ENCODE peak calls at places on chromosomes 7 and 10, in six cellular contexts. E is astrocyte of the spinal cord, Z is GM23338, J is brain microvascular endothelial cell, T is cardiac fibroblast, U is vagina. K is an unnamed sample.

GRCh38 chr7:101112233-101112632 is 14.7 kb upstream of the SERPINE1 start:
- DNase-seq in U (no peak), E (peak; percentile 91), Z (no peak), J (peak; percentile 96), T (peak; percentile 99), K (no peak)

GRCh38 chr7:36651404-36651803 is 72.9 kb downstream of the AOAH start:
- DNase-seq in T (peak; percentile 76), Z (no peak), J (peak; percentile 31), U (no peak), E (peak; percentile 69), K (peak; percentile 56)

GRCh38 chr10:15780353-15781135 is 60.8 kb upstream of the ITGA8 start:
- DNase-seq in E (no peak), J (peak; percentile 9), U (no peak), Z (no peak), T (peak; percentile 48), K (peak; percentile 39)

GRCh38 chr10:104925232-104925851 is 284.3 kb downstream of the SORCS3 start:
- DNase-seq in U (no peak), Z (peak; percentile 80), J (no peak), T (peak; percentile 8), E (peak; percentile 26), K (peak; percentile 49)

GRCh38 chr10:110414563-110415309 is 83.0 kb upstream of the DUSP5 start:
- DNase-seq in U (no peak), J (peak; percentile 40), Z (no peak), T (peak; percentile 47), E (no peak), K (peak; percentile 90)

GRCh38 chr10:43846187-43846680 is 197.6 kb upstream of the ZNF32 start:
- DNase-seq in Z (no peak), J (peak; percentile 29), E (peak; percentile 22), U (peak; percentile 81), T (peak; percentile 70), K (no peak)

GRCh38 chr10:59508296-59508695 is 145.9 kb upstream of the FAM13C start:
- DNase-seq in T (no peak), U (no peak), J (no peak), Z (no peak), E (peak; percentile 55), K (peak; percentile 85)

GRCh38 chr7:45171946-45172345 is 14.4 kb downstream of the RAMP3 start:
- DNase-seq in J (no peak), T (no peak), U (no peak), E (no peak), Z (no peak), K (no peak)

GRCh38 chr7:16923019-16923418 is 41.2 kb upstream of the AGR3 start:
- DNase-seq in U (no peak), Z (no peak), E (no peak), T (no peak), J (no peak), K (no peak)

GRCh38 chr10:126315471-126316177 is 72.7 kb downstream of the ADAM12 start:
- DNase-seq in E (peak; percentile 85), U (no peak), Z (no peak), T (peak; percentile 84), J (peak; percentile 86), K (no peak)

GRCh38 chr7:50756180-50756579 is 26.5 kb downstream of the GRB10 start:
- DNase-seq in T (no peak), E (no peak), J (no peak), U (no peak), Z (no peak), K (no peak)

GRCh38 chr10:10211409-10211808 is 806.3 kb upstream of the CELF2 start:
- DNase-seq in E (no peak), U (no peak), T (no peak), J (no peak), Z (no peak), K (no peak)
- H3K4me3 ChIP-seq in E (no peak overlapping the region), U (no peak overlapping the region), T (no peak overlapping the region), J (no peak overlapping the region), Z (no peak overlapping the region), K (no peak overlapping the region)

GRCh38 chr7:12066004-12066403 is 145.1 kb upstream of the TMEM106B start:
- DNase-seq in Z (no peak), J (no peak), U (no peak), T (no peak), E (no peak), K (peak; percentile 87)

GRCh38 chr7:12069757-12070156 is 141.3 kb upstream of the TMEM106B start:
- DNase-seq in J (no peak), T (no peak), E (no peak), Z (peak; percentile 61), U (no peak), K (no peak)

GRCh38 chr7:12066561-12066960 is 144.5 kb upstream of the TMEM106B start:
- DNase-seq in Z (peak; percentile 1), U (no peak), J (no peak), E (no peak), T (no peak), K (peak; percentile 87)

GRCh38 chr7:12064716-12065115 is 146.4 kb upstream of the TMEM106B start:
- DNase-seq in E (no peak), J (no peak), Z (no peak), U (no peak), T (no peak), K (no peak)

GRCh38 chr7:12067156-12067831 is 143.8 kb upstream of the TMEM106B start:
- DNase-seq in T (peak; percentile 65), J (peak; percentile 48), U (no peak), E (peak; percentile 57), Z (peak; percentile 89), K (peak; percentile 67)
- TF ChIP-seq CTCF in T (peak; percentile 85), J (peak; percentile 80), U (peak; percentile 61), E (peak; percentile 76), Z (peak; percentile 92), K (peak; percentile 80)

DNA sequence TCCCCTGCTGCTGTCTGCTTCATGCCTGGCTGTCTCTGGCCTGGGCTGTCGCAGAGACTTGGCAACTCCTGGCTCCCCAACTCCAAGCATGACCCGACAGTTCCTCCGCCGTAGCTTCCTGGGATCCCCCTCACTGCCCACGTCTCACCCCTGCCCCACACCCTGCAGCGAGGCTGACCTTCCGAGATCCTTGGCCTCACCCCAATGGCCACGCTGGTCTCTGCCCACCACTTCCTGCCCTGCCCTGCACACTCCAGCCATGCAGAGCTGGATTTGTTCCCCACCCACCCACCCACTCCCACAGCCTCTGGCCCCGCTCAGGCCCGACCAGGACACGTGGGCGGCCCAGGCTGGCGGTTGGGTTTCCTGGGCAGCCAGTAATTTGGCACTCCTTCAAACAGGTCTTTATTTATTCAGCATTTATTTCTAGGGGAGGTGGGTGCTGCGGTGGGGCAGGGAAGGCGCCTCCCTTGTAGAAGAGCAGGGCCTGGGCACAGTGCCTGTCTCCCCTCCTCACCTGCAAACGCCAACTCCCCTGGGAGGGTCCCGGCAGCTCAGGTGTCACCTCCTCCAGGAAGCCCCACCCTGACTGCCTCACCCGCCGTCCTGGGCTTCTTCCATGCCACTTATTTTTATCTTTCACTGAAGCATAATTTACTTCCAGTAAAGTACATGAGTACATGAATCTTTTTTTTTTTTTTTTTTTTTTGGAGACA is 25.5 kb downstream of the GTF2IRD1 start:
- DNase-seq in T (peak; percentile 75), U (no peak), J (peak; percentile 2), Z (no peak), E (peak; percentile 43), K (peak; percentile 19)
- H3K4me3 ChIP-seq in T (no peak overlapping the region), U (no peak overlapping the region), J (no peak overlapping the region), Z (no peak overlapping the region), E (no peak overlapping the region), K (no peak overlapping the region)

GRCh38 chr10:128274938-128275337 is 148.7 kb upstream of the MKI67 start:
- DNase-seq in E (no peak), Z (no peak), U (no peak), J (no peak), T (peak; percentile 46), K (no peak)
- TF ChIP-seq CTCF in E (no peak), Z (no peak), U (no peak), J (no peak), T (no peak), K (no peak)

DNA sequence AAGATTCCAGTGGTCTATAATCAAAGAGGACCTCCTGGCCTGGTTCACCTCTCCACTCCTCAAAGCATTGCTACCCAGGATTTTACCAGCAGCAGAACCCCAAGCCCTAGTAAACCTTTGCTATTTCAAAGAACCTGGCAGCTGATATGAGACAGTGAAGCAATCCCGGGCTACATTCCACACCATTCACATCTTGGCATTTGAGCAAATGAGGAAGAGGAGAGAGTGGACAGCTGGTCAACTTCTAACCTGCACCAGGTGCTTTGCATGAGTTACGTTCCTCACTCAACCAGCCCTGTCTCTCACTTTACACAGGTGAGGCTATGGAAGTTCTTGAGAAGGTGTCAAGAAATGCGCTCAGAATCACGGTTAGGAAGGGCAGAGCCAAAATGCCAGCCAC is 1.1 kb downstream of the CCDC3 start:
- DNase-seq in T (no peak), U (no peak), J (no peak), Z (no peak), E (no peak), K (no peak)
- H3K4me3 ChIP-seq in T (no peak overlapping the region), U (peak overlapping the region; percentile 55), J (peak overlapping the region; percentile 48), Z (peak overlapping the region; percentile 68), E (peak overlapping the region; percentile 10), K (peak overlapping the region; percentile 44)

DNA sequence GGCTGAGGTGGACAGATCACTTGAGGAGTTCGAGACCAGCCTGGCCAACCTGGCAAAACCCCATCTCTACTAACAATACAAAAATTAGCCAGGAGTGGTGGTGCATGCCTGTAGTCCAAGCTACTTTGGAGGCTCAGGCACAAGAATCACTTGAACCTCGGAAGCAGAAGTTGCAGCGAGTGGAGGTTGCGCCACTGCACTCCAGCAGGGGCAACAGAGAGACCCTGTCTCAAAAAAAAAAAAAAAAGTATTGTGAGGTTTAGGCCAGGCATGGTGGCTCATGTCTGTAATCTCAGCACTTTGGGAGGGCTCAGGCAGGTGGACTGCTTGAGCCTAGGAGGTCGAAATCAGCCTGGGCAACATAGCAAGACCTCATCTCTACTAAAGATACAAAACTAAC is 16.0 kb downstream of the TET1 start:
- DNase-seq in E (no peak), U (no peak), Z (peak; percentile 58), T (no peak), J (no peak), K (no peak)
- TF ChIP-seq CTCF in E (no peak), U (no peak), Z (peak; percentile 26), T (no peak), J (peak; percentile 9), K (no peak)

GRCh38 chr10:93152136-93152535 is 78.4 kb downstream of the CYP26A1 start:
- DNase-seq in E (peak; percentile 65), Z (no peak), J (peak; percentile 9), T (peak; percentile 46), U (no peak), K (peak; percentile 21)
- H3K4me3 ChIP-seq in E (no peak overlapping the region), Z (no peak overlapping the region), J (no peak overlapping the region), T (no peak overlapping the region), U (no peak overlapping the region), K (no peak overlapping the region)

GRCh38 chr7:78420001-78420400 is 621.4 kb downstream of the PHTF2 start:
- DNase-seq in T (no peak), J (no peak), E (no peak), U (no peak), Z (no peak), K (no peak)
- TF ChIP-seq CTCF in T (no peak), J (no peak), E (no peak), U (no peak), Z (no peak), K (no peak)

K was measured in epithelial cell of esophagus.